ENCODE peak calls at places on chromosomes 4 and X, in eight cellular contexts. One of them, this sample, is unnamed.
A peak's percentile ranks its signal among the peaks of the same experiment; 100 is the strongest.

GRCh38 chr4:182301736-182302135 is 58.5 kb downstream of the TENM3 start:
- DNase-seq in NCI-H510A treated with DMSO at 0.1 percent for 48 hours: no peak
- DNase-seq in kidney: no peak
- DNase-seq in stimulated activated CD4-positive, alpha-beta T cell treated with anti-CD3 and anti-CD28 coated beads, TNF-alpha, amount 100 ng/mL, for 48 hours: no peak
- DNase-seq in NCI-H748 treated with DMSO at 0.1 percent for 48 hours: no peak
- DNase-seq in fibroblast of villous mesenchyme: no peak
- DNase-seq in stimulated activated naive CD4-positive, alpha-beta T cell: no peak
- DNase-seq in fibroblast of the aortic adventitia: no peak
- DNase-seq in this sample: no peak

GRCh38 chr4:118034061-118034785 is at the start of gene NDST3:
- DNase-seq in NCI-H510A treated with DMSO at 0.1 percent for 48 hours: peak; percentile 55
- DNase-seq in kidney: peak; percentile 64
- DNase-seq in stimulated activated CD4-positive, alpha-beta T cell treated with anti-CD3 and anti-CD28 coated beads, TNF-alpha, amount 100 ng/mL, for 48 hours: no peak
- DNase-seq in NCI-H748 treated with DMSO at 0.1 percent for 48 hours: peak; percentile 81
- DNase-seq in fibroblast of villous mesenchyme: peak; percentile 24
- DNase-seq in stimulated activated naive CD4-positive, alpha-beta T cell: no peak
- DNase-seq in fibroblast of the aortic adventitia: peak; percentile 17
- DNase-seq in this sample: peak; percentile 67

GRCh38 chrX:24133280-24133679 is 16.2 kb upstream of the ZFX start:
- DNase-seq in NCI-H510A treated with DMSO at 0.1 percent for 48 hours: no peak
- DNase-seq in kidney: no peak
- DNase-seq in stimulated activated CD4-positive, alpha-beta T cell treated with anti-CD3 and anti-CD28 coated beads, TNF-alpha, amount 100 ng/mL, for 48 hours: no peak
- DNase-seq in NCI-H748 treated with DMSO at 0.1 percent for 48 hours: no peak
- DNase-seq in fibroblast of villous mesenchyme: no peak
- DNase-seq in stimulated activated naive CD4-positive, alpha-beta T cell: no peak
- DNase-seq in fibroblast of the aortic adventitia: no peak
- DNase-seq in this sample: no peak

GRCh38 chr4:39062499-39062898 is 467 bp downstream of the KLHL5 start:
- DNase-seq in NCI-H510A treated with DMSO at 0.1 percent for 48 hours: no peak
- DNase-seq in kidney: no peak
- DNase-seq in stimulated activated CD4-positive, alpha-beta T cell treated with anti-CD3 and anti-CD28 coated beads, TNF-alpha, amount 100 ng/mL, for 48 hours: no peak
- DNase-seq in NCI-H748 treated with DMSO at 0.1 percent for 48 hours: no peak
- DNase-seq in fibroblast of villous mesenchyme: peak; percentile 20
- DNase-seq in stimulated activated naive CD4-positive, alpha-beta T cell: no peak
- DNase-seq in fibroblast of the aortic adventitia: no peak
- DNase-seq in this sample: no peak

GRCh38 chr4:99763635-99764101 is 53.0 kb upstream of the DAPP1 start:
- DNase-seq in NCI-H510A treated with DMSO at 0.1 percent for 48 hours: no peak
- DNase-seq in kidney: no peak
- DNase-seq in stimulated activated CD4-positive, alpha-beta T cell treated with anti-CD3 and anti-CD28 coated beads, TNF-alpha, amount 100 ng/mL, for 48 hours: no peak
- DNase-seq in NCI-H748 treated with DMSO at 0.1 percent for 48 hours: no peak
- DNase-seq in fibroblast of villous mesenchyme: peak; percentile 41
- DNase-seq in stimulated activated naive CD4-positive, alpha-beta T cell: no peak
- DNase-seq in fibroblast of the aortic adventitia: peak; percentile 96
- DNase-seq in this sample: peak; percentile 92

GRCh38 chr4:54226399-54227260 is 2.5 kb upstream of the PDGFRA start:
- DNase-seq in NCI-H510A treated with DMSO at 0.1 percent for 48 hours: no peak
- DNase-seq in kidney: peak; percentile 92
- DNase-seq in stimulated activated CD4-positive, alpha-beta T cell treated with anti-CD3 and anti-CD28 coated beads, TNF-alpha, amount 100 ng/mL, for 48 hours: no peak
- DNase-seq in NCI-H748 treated with DMSO at 0.1 percent for 48 hours: no peak
- DNase-seq in fibroblast of villous mesenchyme: peak; percentile 91
- DNase-seq in stimulated activated naive CD4-positive, alpha-beta T cell: no peak
- DNase-seq in fibroblast of the aortic adventitia: peak; percentile 90
- DNase-seq in this sample: no peak

GRCh38 chr4:179695175-179695574 is 2252.9 kb upstream of the AGA start:
- DNase-seq in NCI-H510A treated with DMSO at 0.1 percent for 48 hours: no peak
- DNase-seq in kidney: no peak
- DNase-seq in stimulated activated CD4-positive, alpha-beta T cell treated with anti-CD3 and anti-CD28 coated beads, TNF-alpha, amount 100 ng/mL, for 48 hours: no peak
- DNase-seq in NCI-H748 treated with DMSO at 0.1 percent for 48 hours: no peak
- DNase-seq in fibroblast of villous mesenchyme: no peak
- DNase-seq in stimulated activated naive CD4-positive, alpha-beta T cell: no peak
- DNase-seq in fibroblast of the aortic adventitia: peak; percentile 13
- DNase-seq in this sample: peak; percentile 49

GRCh38 chrX:145213504-145213903 is 33.8 kb upstream of the SPANXN1 start:
- DNase-seq in NCI-H510A treated with DMSO at 0.1 percent for 48 hours: no peak
- DNase-seq in kidney: no peak
- DNase-seq in stimulated activated CD4-positive, alpha-beta T cell treated with anti-CD3 and anti-CD28 coated beads, TNF-alpha, amount 100 ng/mL, for 48 hours: no peak
- DNase-seq in NCI-H748 treated with DMSO at 0.1 percent for 48 hours: no peak
- DNase-seq in fibroblast of villous mesenchyme: peak; percentile 0
- DNase-seq in stimulated activated naive CD4-positive, alpha-beta T cell: no peak
- DNase-seq in fibroblast of the aortic adventitia: no peak
- DNase-seq in this sample: no peak

GRCh38 chrX:75301060-75301459 is 27.2 kb downstream of the UPRT start:
- DNase-seq in NCI-H510A treated with DMSO at 0.1 percent for 48 hours: no peak
- DNase-seq in kidney: no peak
- DNase-seq in stimulated activated CD4-positive, alpha-beta T cell treated with anti-CD3 and anti-CD28 coated beads, TNF-alpha, amount 100 ng/mL, for 48 hours: no peak
- DNase-seq in NCI-H748 treated with DMSO at 0.1 percent for 48 hours: no peak
- DNase-seq in fibroblast of villous mesenchyme: peak; percentile 5
- DNase-seq in stimulated activated naive CD4-positive, alpha-beta T cell: no peak
- DNase-seq in fibroblast of the aortic adventitia: peak; percentile 62
- DNase-seq in this sample: peak; percentile 5

GRCh38 chrX:19810809-19811208 is 76.6 kb downstream of the SH3KBP1 start:
- DNase-seq in NCI-H510A treated with DMSO at 0.1 percent for 48 hours: no peak
- DNase-seq in kidney: no peak
- DNase-seq in stimulated activated CD4-positive, alpha-beta T cell treated with anti-CD3 and anti-CD28 coated beads, TNF-alpha, amount 100 ng/mL, for 48 hours: no peak
- DNase-seq in NCI-H748 treated with DMSO at 0.1 percent for 48 hours: no peak
- DNase-seq in fibroblast of villous mesenchyme: peak; percentile 53
- DNase-seq in stimulated activated naive CD4-positive, alpha-beta T cell: no peak
- DNase-seq in fibroblast of the aortic adventitia: peak; percentile 37
- DNase-seq in this sample: peak; percentile 65

GRCh38 chr4:2059034-2059725 is at the start of gene NAT8L:
- DNase-seq in NCI-H510A treated with DMSO at 0.1 percent for 48 hours: peak; percentile 17
- DNase-seq in kidney: peak; percentile 60
- DNase-seq in stimulated activated CD4-positive, alpha-beta T cell treated with anti-CD3 and anti-CD28 coated beads, TNF-alpha, amount 100 ng/mL, for 48 hours: no peak
- DNase-seq in NCI-H748 treated with DMSO at 0.1 percent for 48 hours: no peak
- DNase-seq in fibroblast of villous mesenchyme: peak; percentile 12
- DNase-seq in stimulated activated naive CD4-positive, alpha-beta T cell: no peak
- DNase-seq in fibroblast of the aortic adventitia: no peak
- DNase-seq in this sample: peak; percentile 36

GRCh38 chr4:139028191-139028661 is 12.6 kb downstream of the NOCT start:
- DNase-seq in NCI-H510A treated with DMSO at 0.1 percent for 48 hours: peak; percentile 66
- DNase-seq in kidney: no peak
- DNase-seq in stimulated activated CD4-positive, alpha-beta T cell treated with anti-CD3 and anti-CD28 coated beads, TNF-alpha, amount 100 ng/mL, for 48 hours: no peak
- DNase-seq in NCI-H748 treated with DMSO at 0.1 percent for 48 hours: no peak
- DNase-seq in fibroblast of villous mesenchyme: no peak
- DNase-seq in stimulated activated naive CD4-positive, alpha-beta T cell: no peak
- DNase-seq in fibroblast of the aortic adventitia: no peak
- DNase-seq in this sample: no peak

GRCh38 chrX:20252392-20253231 is 14.1 kb downstream of the RPS6KA3 start:
- DNase-seq in NCI-H510A treated with DMSO at 0.1 percent for 48 hours: no peak
- DNase-seq in kidney: peak; percentile 39
- DNase-seq in stimulated activated CD4-positive, alpha-beta T cell treated with anti-CD3 and anti-CD28 coated beads, TNF-alpha, amount 100 ng/mL, for 48 hours: no peak
- DNase-seq in NCI-H748 treated with DMSO at 0.1 percent for 48 hours: no peak
- DNase-seq in fibroblast of villous mesenchyme: peak; percentile 51
- DNase-seq in stimulated activated naive CD4-positive, alpha-beta T cell: peak; percentile 66
- DNase-seq in fibroblast of the aortic adventitia: peak; percentile 51
- DNase-seq in this sample: peak; percentile 33

GRCh38 chr4:143133966-143134365 is 50.8 kb upstream of the USP38 start:
- DNase-seq in NCI-H510A treated with DMSO at 0.1 percent for 48 hours: no peak
- DNase-seq in kidney: no peak
- DNase-seq in stimulated activated CD4-positive, alpha-beta T cell treated with anti-CD3 and anti-CD28 coated beads, TNF-alpha, amount 100 ng/mL, for 48 hours: no peak
- DNase-seq in NCI-H748 treated with DMSO at 0.1 percent for 48 hours: no peak
- DNase-seq in fibroblast of villous mesenchyme: no peak
- DNase-seq in stimulated activated naive CD4-positive, alpha-beta T cell: no peak
- DNase-seq in fibroblast of the aortic adventitia: no peak
- DNase-seq in this sample: no peak

GRCh38 chr4:186719925-186720694 is 3.5 kb downstream of the FAT1 start:
- DNase-seq in NCI-H510A treated with DMSO at 0.1 percent for 48 hours: peak; percentile 5
- DNase-seq in kidney: no peak
- DNase-seq in stimulated activated CD4-positive, alpha-beta T cell treated with anti-CD3 and anti-CD28 coated beads, TNF-alpha, amount 100 ng/mL, for 48 hours: no peak
- DNase-seq in NCI-H748 treated with DMSO at 0.1 percent for 48 hours: no peak
- DNase-seq in fibroblast of villous mesenchyme: peak; percentile 47
- DNase-seq in stimulated activated naive CD4-positive, alpha-beta T cell: no peak
- DNase-seq in fibroblast of the aortic adventitia: peak; percentile 64
- DNase-seq in this sample: peak; percentile 71

GRCh38 chr4:66554844-66555243 is 884.6 kb upstream of the EPHA5 start:
- DNase-seq in NCI-H510A treated with DMSO at 0.1 percent for 48 hours: no peak
- DNase-seq in kidney: no peak
- DNase-seq in stimulated activated CD4-positive, alpha-beta T cell treated with anti-CD3 and anti-CD28 coated beads, TNF-alpha, amount 100 ng/mL, for 48 hours: no peak
- DNase-seq in NCI-H748 treated with DMSO at 0.1 percent for 48 hours: no peak
- DNase-seq in fibroblast of villous mesenchyme: no peak
- DNase-seq in stimulated activated naive CD4-positive, alpha-beta T cell: no peak
- DNase-seq in fibroblast of the aortic adventitia: peak; percentile 41
- DNase-seq in this sample: no peak